ENCODE peak calls at places on chromosomes 4 and X, in seven cellular contexts. S is right cardiac atrium, Z is tibial nerve, Y is brain microvascular endothelial cell, G is lower lobe of right lung, M is heart right ventricle, Q is ascending aorta. F is an unnamed sample.

GRCh38 chrX:130228871-130229270 is 39.8 kb downstream of the ZNF280C start:
- DNase-seq in Q (no peak), S (no peak), Z (no peak), M (no peak), G (no peak), Y (no peak), F (peak)

GRCh38 chr4:139794158-139794954 is 128.7 kb downstream of the MGST2 start:
- DNase-seq in Q (no peak), Z (peak), M (no peak), S (no peak), G (no peak), Y (no peak), F (no peak)

GRCh38 chr4:169815606-169816005 is 57.9 kb upstream of the HPF1 start:
- DNase-seq in S (no peak), Z (no peak), M (no peak), Y (no peak), Q (no peak), G (no peak), F (no peak)

GRCh38 chr4:169005453-169006099 is 4.5 kb downstream of the CBR4 start:
- DNase-seq in M (no peak), G (no peak), S (no peak), Y (no peak), Z (no peak), Q (no peak), F (no peak)

GRCh38 chrX:126658447-126658846 is 105.8 kb upstream of the DCAF12L1 start:
- DNase-seq in Y (peak), S (no peak), Q (no peak), G (no peak), M (no peak), Z (no peak), F (peak)

GRCh38 chr4:20761382-20761781 is 61.1 kb downstream of the PACRGL start:
- DNase-seq in Q (no peak), G (no peak), M (no peak), Y (no peak), S (no peak), Z (no peak), F (no peak)

GRCh38 chrX:8960809-8961413 is 73.0 kb downstream of the FAM9B start:
- DNase-seq in Z (no peak), Q (no peak), Y (no peak), M (no peak), G (no peak), S (no peak), F (no peak)

GRCh38 chrX:18899796-18900380 is 84.0 kb downstream of the PHKA2 start:
- DNase-seq in Y (no peak), Z (no peak), Q (no peak), G (no peak), M (no peak), S (no peak), F (no peak)

GRCh38 chr4:155566241-155566823 is 100.3 kb upstream of the GUCY1A1 start:
- DNase-seq in Q (no peak), M (no peak), Z (no peak), G (no peak), S (no peak), Y (no peak), F (no peak)

GRCh38 chr4:38605794-38606586 is 58.0 kb upstream of the KLF3 start:
- DNase-seq in M (no peak), S (no peak), G (no peak), Y (no peak), Q (no peak), Z (no peak), F (no peak)

GRCh38 chr4:24557036-24558022 is 27.0 kb downstream of the DHX15 start:
- DNase-seq in Y (peak), Z (no peak), Q (no peak), M (no peak), S (no peak), G (no peak), F (no peak)

GRCh38 chr4:32172761-32173160 is 1452.6 kb downstream of the PCDH7 start:
- DNase-seq in M (no peak), S (no peak), Z (no peak), Q (no peak), Y (peak), G (no peak), F (no peak)

GRCh38 chr4:152029631-152030030 is 268.8 kb upstream of the GATB start:
- DNase-seq in Y (no peak), G (no peak), Q (no peak), Z (no peak), S (no peak), M (no peak), F (no peak)

GRCh38 chrX:3638280-3638873 is 75.1 kb downstream of the PRKX start:
- DNase-seq in Q (no peak), M (peak), Z (peak), G (no peak), S (no peak), Y (peak), F (peak)

GRCh38 chr4:150402968-150403367 is 179.0 kb upstream of the MAB21L2 start:
- DNase-seq in Z (no peak), S (peak), M (peak), Y (no peak), Q (no peak), G (peak), F (peak)

GRCh38 chr4:153004106-153004881 is 68.2 kb downstream of the FHDC1 start:
- DNase-seq in Y (no peak), Z (no peak), M (no peak), S (no peak), Q (no peak), G (no peak), F (no peak)

GRCh38 chrX:45735571-45735970 is 534.9 kb upstream of the DIPK2B start:
- DNase-seq in M (no peak), G (no peak), Y (no peak), Z (no peak), S (no peak), Q (no peak), F (no peak)

GRCh38 chrX:150774798-150775568 is 81.8 kb downstream of the MTMR1 start:
- DNase-seq in S (no peak), M (no peak), Z (no peak), Q (no peak), Y (no peak), G (no peak), F (no peak)

GRCh38 chr4:163590609-163591264 is 96.2 kb downstream of the TMA16 start:
- DNase-seq in Q (no peak), M (no peak), G (no peak), S (no peak), Y (no peak), Z (no peak), F (no peak)

GRCh38 chr4:86974481-86975050 is 39.8 kb downstream of the AFF1 start:
- DNase-seq in Q (no peak), S (no peak), G (no peak), Y (no peak), Z (no peak), M (no peak), F (no peak)

GRCh38 chrX:373641-374471 is 12.9 kb downstream of the PPP2R3B start:
- DNase-seq in G (no peak), Q (no peak), S (peak), Y (no peak), M (no peak), Z (no peak), F (peak)

GRCh38 chrX:40806511-40807220 is 71.3 kb upstream of the MED14 start:
- DNase-seq in Y (no peak), Q (no peak), G (no peak), M (no peak), S (no peak), Z (no peak), F (no peak)

GRCh38 chr4:112840061-112840460 is 203.1 kb downstream of the LARP7 start:
- DNase-seq in Y (peak), Q (no peak), S (no peak), M (no peak), Z (no peak), G (no peak), F (no peak)

GRCh38 chr4:83589283-83589682 is 53.4 kb downstream of the GPAT3 start:
- DNase-seq in M (no peak), S (no peak), G (no peak), Q (no peak), Z (no peak), Y (no peak), F (no peak)

GRCh38 chr4:141713771-141714445 is 77.5 kb downstream of the IL15 start:
- DNase-seq in Z (no peak), Q (no peak), Y (peak), M (no peak), G (no peak), S (no peak), F (no peak)

GRCh38 chr4:87704000-87704399 is 53.9 kb downstream of the DMP1 start:
- DNase-seq in Z (no peak), Y (no peak), M (no peak), G (no peak), Q (no peak), S (no peak), F (no peak)

GRCh38 chr4:88533937-88534750 is 10.6 kb upstream of the PYURF start:
- DNase-seq in S (no peak), Y (peak), G (no peak), M (no peak), Q (no peak), Z (no peak), F (no peak)

GRCh38 chrX:74118503-74118902 is 185.5 kb upstream of the ZCCHC13 start:
- DNase-seq in M (no peak), G (no peak), Q (no peak), Z (no peak), Y (no peak), S (no peak), F (no peak)

GRCh38 chr4:128868758-128869157 is 59.3 kb downstream of the JADE1 start:
- DNase-seq in S (no peak), Y (no peak), Q (no peak), M (no peak), G (no peak), Z (no peak), F (no peak)

GRCh38 chrX:49106930-49107329 is 16.6 kb downstream of the GPKOW start:
- DNase-seq in S (no peak), Y (peak), M (no peak), Z (no peak), Q (no peak), G (no peak), F (peak)

GRCh38 chr4:165318982-165319381 is 8.5 kb upstream of the MSMO1 start:
- DNase-seq in S (no peak), Q (no peak), Z (no peak), G (no peak), M (no peak), Y (no peak), F (no peak)

GRCh38 chr4:158581161-158581560 is 59.5 kb downstream of the RXFP1 start:
- DNase-seq in S (no peak), G (no peak), Z (no peak), Y (peak), M (no peak), Q (no peak), F (no peak)

GRCh38 chr4:176849076-176849475 is 56.4 kb upstream of the VEGFC start:
- DNase-seq in Y (no peak), Q (no peak), Z (no peak), S (no peak), G (no peak), M (no peak), F (no peak)

GRCh38 chr4:14241574-14241973 is 614.0 kb upstream of the BOD1L1 start:
- DNase-seq in Z (no peak), G (no peak), Q (no peak), M (no peak), S (no peak), Y (no peak), F (no peak)

GRCh38 chr4:71526626-71527406 is 188.0 kb downstream of the SLC4A4 start:
- DNase-seq in Z (no peak), Y (no peak), Q (no peak), S (no peak), M (no peak), G (no peak), F (peak)

GRCh38 chrX:69961365-69962072 is 88.2 kb downstream of the AWAT2 start:
- DNase-seq in M (no peak), S (no peak), Y (peak), Q (no peak), G (no peak), Z (no peak), F (no peak)

DNA sequence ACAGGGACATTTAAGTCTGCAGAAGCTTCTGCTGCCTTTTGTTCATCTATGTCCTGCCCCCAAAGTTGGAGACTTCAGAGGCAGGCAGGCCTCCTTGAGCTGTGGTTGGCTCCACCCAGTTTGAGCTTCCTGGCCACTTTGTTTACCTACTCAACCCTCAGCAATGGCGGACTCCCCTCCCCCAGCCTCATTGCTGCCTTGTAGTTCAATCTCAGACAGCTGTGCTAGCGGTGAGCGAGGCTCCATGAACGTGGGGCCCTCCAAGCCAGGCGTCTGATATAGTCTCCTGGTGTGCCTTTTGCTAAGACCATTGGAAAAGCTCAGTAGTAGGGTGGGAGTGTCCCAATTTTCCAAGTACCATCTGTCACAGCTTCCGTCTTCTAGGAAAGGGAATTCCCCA is 170.1 kb downstream of the CCNG2 start:
- DNase-seq in Z (no peak), M (no peak), G (no peak), S (no peak), Y (no peak), Q (no peak), F (no peak)
- H3K27ac ChIP-seq in Z (no peak), M (no peak), G (no peak), S (no peak), Y (no peak), Q (no peak), F (no peak)

GRCh38 chr4:183448436-183448835 is 4.0 kb downstream of the CDKN2AIP start:
- DNase-seq in M (no peak), G (no peak), Q (no peak), S (no peak), Z (no peak), Y (no peak), F (no peak)

GRCh38 chr4:183447646-183448045 is 3.2 kb downstream of the CDKN2AIP start:
- DNase-seq in S (no peak), G (no peak), Y (no peak), M (no peak), Q (no peak), Z (no peak), F (no peak)

GRCh38 chr4:183444953-183445543 is 612 bp downstream of the CDKN2AIP start:
- DNase-seq in S (peak), Q (no peak), M (peak), G (peak), Z (peak), Y (no peak), F (peak)

GRCh38 chr4:183450108-183450507 is 5.7 kb downstream of the CDKN2AIP start:
- DNase-seq in M (no peak), S (no peak), Q (no peak), G (no peak), Z (no peak), Y (no peak), F (no peak)

GRCh38 chr4:183449193-183449888 is 4.9 kb downstream of the CDKN2AIP start:
- DNase-seq in S (no peak), Y (peak), Q (no peak), M (no peak), G (no peak), Z (no peak), F (no peak)
- H3K4me3 ChIP-seq in S (no peak), Y (no peak), Q (no peak), M (no peak), G (no peak), Z (no peak), F (no peak)

GRCh38 chr4:146469053-146469452 is 52.7 kb downstream of the SLC10A7 start:
- DNase-seq in Y (no peak), S (no peak), Z (no peak), Q (no peak), G (no peak), M (no peak), F (no peak)

GRCh38 chr4:146465628-146466027 is 56.1 kb downstream of the SLC10A7 start:
- DNase-seq in Y (no peak), Z (no peak), M (no peak), G (no peak), S (no peak), Q (no peak), F (no peak)
- H3K27ac ChIP-seq in Y (no peak), Z (no peak), M (no peak), G (no peak), S (no peak), Q (no peak), F (peak)

DNA sequence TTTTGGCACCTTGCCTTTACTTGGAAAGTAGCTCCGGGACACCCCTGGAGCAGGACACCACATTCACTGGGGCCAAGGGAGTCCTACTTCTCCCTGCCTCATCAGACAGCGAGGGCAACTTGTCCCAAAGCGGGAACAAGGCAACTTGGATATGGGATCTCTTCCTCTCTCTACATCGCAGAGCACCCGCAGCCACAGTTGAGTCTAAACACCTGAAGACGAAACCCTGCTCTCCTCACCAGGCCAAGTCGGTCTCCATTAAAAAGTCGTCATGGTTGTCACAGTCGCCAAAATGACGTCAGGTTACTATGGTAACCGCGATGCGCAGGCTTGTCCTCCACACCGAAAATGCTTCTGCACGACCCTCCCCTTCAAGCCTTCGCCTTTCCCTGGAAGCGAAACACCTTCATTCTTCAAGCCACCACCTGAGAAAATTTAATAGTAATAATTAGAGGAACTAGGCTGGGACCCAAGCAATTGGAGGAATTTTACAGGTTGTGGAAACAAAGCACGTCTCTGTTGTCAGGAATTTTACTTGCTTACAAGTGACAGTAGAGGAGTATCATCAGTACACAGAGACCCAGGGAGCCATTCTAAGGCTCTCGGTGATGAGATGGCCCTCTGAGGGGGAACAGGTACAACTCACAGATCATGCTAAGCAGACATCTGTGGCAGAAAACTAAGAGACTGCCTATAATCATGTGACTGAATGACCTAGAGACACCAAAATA is 30.5 kb upstream of the TCEAL4 start:
- DNase-seq in Z (peak), Q (no peak), S (peak), Y (peak), G (no peak), M (peak), F (no peak)
- H3K4me3 ChIP-seq in Z (peak), Q (peak), S (peak), Y (peak), G (peak), M (peak), F (no peak)